ENCODE peak calls at places on chromosomes 12 and 14, in eight cellular contexts. One of them, this sample, is unnamed.

GRCh38 chr14:93893550-93894329 is 33.4 kb upstream of the FAM181A start:
- DNase-seq in glutamatergic neuron: no peak
- DNase-seq in vagina: no peak
- DNase-seq in dorsolateral prefrontal cortex: no peak
- DNase-seq in cardiac muscle cell: no peak
- DNase-seq in ascending aorta: no peak
- DNase-seq in endodermal cell: peak; percentile 93
- DNase-seq in fibroblast of mammary gland: no peak
- DNase-seq in this sample: no peak

GRCh38 chr12:96399081-96399918 is 939 bp downstream of the CDK17 start:
- DNase-seq in glutamatergic neuron: peak; percentile 83
- DNase-seq in vagina: no peak
- DNase-seq in fibroblast of mammary gland: peak; percentile 75
- DNase-seq in cardiac muscle cell: peak; percentile 67
- DNase-seq in dorsolateral prefrontal cortex: peak; percentile 52
- DNase-seq in endodermal cell: peak; percentile 84
- DNase-seq in ascending aorta: peak; percentile 84
- DNase-seq in this sample: peak; percentile 56

GRCh38 chr12:85866929-85867776 is 6.9 kb upstream of the NTS start:
- DNase-seq in glutamatergic neuron: no peak
- DNase-seq in dorsolateral prefrontal cortex: no peak
- DNase-seq in endodermal cell: peak; percentile 63
- DNase-seq in fibroblast of mammary gland: peak; percentile 72
- DNase-seq in vagina: no peak
- DNase-seq in ascending aorta: no peak
- DNase-seq in cardiac muscle cell: peak; percentile 59
- DNase-seq in this sample: peak; percentile 17

GRCh38 chr14:83255015-83255726 is 1721.5 kb upstream of the SEL1L start:
- DNase-seq in vagina: no peak
- DNase-seq in endodermal cell: no peak
- DNase-seq in dorsolateral prefrontal cortex: no peak
- DNase-seq in cardiac muscle cell: no peak
- DNase-seq in glutamatergic neuron: no peak
- DNase-seq in ascending aorta: no peak
- DNase-seq in fibroblast of mammary gland: peak; percentile 1
- DNase-seq in this sample: no peak

GRCh38 chr12:118103601-118104382 is at the start of gene VSIG10:
- DNase-seq in fibroblast of mammary gland: peak; percentile 51
- DNase-seq in endodermal cell: peak; percentile 93
- DNase-seq in glutamatergic neuron: peak; percentile 71
- DNase-seq in dorsolateral prefrontal cortex: peak; percentile 21
- DNase-seq in ascending aorta: peak; percentile 80
- DNase-seq in vagina: no peak
- DNase-seq in cardiac muscle cell: peak; percentile 67
- DNase-seq in this sample: peak; percentile 47

GRCh38 chr14:88002421-88002820 is 2.5 kb upstream of the GPR65 start:
- DNase-seq in glutamatergic neuron: no peak
- DNase-seq in dorsolateral prefrontal cortex: no peak
- DNase-seq in cardiac muscle cell: no peak
- DNase-seq in ascending aorta: no peak
- DNase-seq in vagina: no peak
- DNase-seq in fibroblast of mammary gland: no peak
- DNase-seq in endodermal cell: no peak
- DNase-seq in this sample: no peak

GRCh38 chr14:53295985-53296582 is 143.0 kb upstream of the DDHD1 start:
- DNase-seq in endodermal cell: no peak
- DNase-seq in ascending aorta: no peak
- DNase-seq in vagina: no peak
- DNase-seq in glutamatergic neuron: no peak
- DNase-seq in dorsolateral prefrontal cortex: no peak
- DNase-seq in fibroblast of mammary gland: peak; percentile 59
- DNase-seq in cardiac muscle cell: peak; percentile 66
- DNase-seq in this sample: peak; percentile 26

GRCh38 chr14:55964081-55964480 is 154.1 kb upstream of the PELI2 start:
- DNase-seq in ascending aorta: no peak
- DNase-seq in dorsolateral prefrontal cortex: no peak
- DNase-seq in cardiac muscle cell: no peak
- DNase-seq in fibroblast of mammary gland: no peak
- DNase-seq in endodermal cell: no peak
- DNase-seq in glutamatergic neuron: peak; percentile 28
- DNase-seq in vagina: no peak
- DNase-seq in this sample: no peak

GRCh38 chr12:67676624-67677023 is 28.1 kb downstream of the DYRK2 start:
- DNase-seq in ascending aorta: no peak
- DNase-seq in endodermal cell: no peak
- DNase-seq in dorsolateral prefrontal cortex: no peak
- DNase-seq in glutamatergic neuron: no peak
- DNase-seq in vagina: no peak
- DNase-seq in cardiac muscle cell: no peak
- DNase-seq in fibroblast of mammary gland: peak; percentile 45
- DNase-seq in this sample: no peak

GRCh38 chr12:92899388-92900001 is 29.6 kb downstream of the EEA1 start:
- DNase-seq in vagina: no peak
- DNase-seq in cardiac muscle cell: no peak
- DNase-seq in dorsolateral prefrontal cortex: no peak
- DNase-seq in glutamatergic neuron: no peak
- DNase-seq in endodermal cell: peak; percentile 72
- DNase-seq in fibroblast of mammary gland: peak; percentile 100
- DNase-seq in ascending aorta: peak; percentile 93
- DNase-seq in this sample: no peak

GRCh38 chr12:34298176-34298970 is 276.1 kb downstream of the ALG10 start:
- DNase-seq in endodermal cell: no peak
- DNase-seq in cardiac muscle cell: no peak
- DNase-seq in ascending aorta: no peak
- DNase-seq in vagina: no peak
- DNase-seq in dorsolateral prefrontal cortex: no peak
- DNase-seq in glutamatergic neuron: no peak
- DNase-seq in fibroblast of mammary gland: no peak
- DNase-seq in this sample: no peak

GRCh38 chr12:105348561-105348960 is 18.1 kb downstream of the C12orf75 start:
- DNase-seq in ascending aorta: no peak
- DNase-seq in glutamatergic neuron: no peak
- DNase-seq in endodermal cell: no peak
- DNase-seq in cardiac muscle cell: no peak
- DNase-seq in dorsolateral prefrontal cortex: no peak
- DNase-seq in vagina: no peak
- DNase-seq in fibroblast of mammary gland: no peak
- DNase-seq in this sample: no peak

GRCh38 chr14:39275395-39275794 is 41.7 kb downstream of the MIA2 start:
- DNase-seq in fibroblast of mammary gland: peak; percentile 15
- DNase-seq in glutamatergic neuron: no peak
- DNase-seq in cardiac muscle cell: no peak
- DNase-seq in vagina: no peak
- DNase-seq in ascending aorta: no peak
- DNase-seq in dorsolateral prefrontal cortex: no peak
- DNase-seq in endodermal cell: no peak
- DNase-seq in this sample: no peak

GRCh38 chr14:29798776-29799175 is 128.9 kb downstream of the PRKD1 start:
- DNase-seq in ascending aorta: no peak
- DNase-seq in dorsolateral prefrontal cortex: no peak
- DNase-seq in fibroblast of mammary gland: no peak
- DNase-seq in endodermal cell: no peak
- DNase-seq in glutamatergic neuron: no peak
- DNase-seq in vagina: no peak
- DNase-seq in cardiac muscle cell: no peak
- DNase-seq in this sample: no peak

GRCh38 chr14:29799718-29800117 is 127.9 kb downstream of the PRKD1 start:
- DNase-seq in ascending aorta: no peak
- DNase-seq in dorsolateral prefrontal cortex: no peak
- DNase-seq in cardiac muscle cell: no peak
- DNase-seq in fibroblast of mammary gland: no peak
- DNase-seq in vagina: no peak
- DNase-seq in glutamatergic neuron: no peak
- DNase-seq in endodermal cell: no peak
- DNase-seq in this sample: no peak

GRCh38 chr14:29803045-29803444 is 124.6 kb downstream of the PRKD1 start:
- DNase-seq in dorsolateral prefrontal cortex: no peak
- DNase-seq in vagina: no peak
- DNase-seq in ascending aorta: no peak
- DNase-seq in cardiac muscle cell: no peak
- DNase-seq in endodermal cell: no peak
- DNase-seq in fibroblast of mammary gland: no peak
- DNase-seq in glutamatergic neuron: no peak
- DNase-seq in this sample: no peak

GRCh38 chr14:29802211-29802610 is 125.4 kb downstream of the PRKD1 start:
- DNase-seq in vagina: no peak
- DNase-seq in dorsolateral prefrontal cortex: no peak
- DNase-seq in ascending aorta: no peak
- DNase-seq in endodermal cell: no peak
- DNase-seq in glutamatergic neuron: no peak
- DNase-seq in fibroblast of mammary gland: no peak
- DNase-seq in cardiac muscle cell: no peak
- DNase-seq in this sample: no peak

DNA sequence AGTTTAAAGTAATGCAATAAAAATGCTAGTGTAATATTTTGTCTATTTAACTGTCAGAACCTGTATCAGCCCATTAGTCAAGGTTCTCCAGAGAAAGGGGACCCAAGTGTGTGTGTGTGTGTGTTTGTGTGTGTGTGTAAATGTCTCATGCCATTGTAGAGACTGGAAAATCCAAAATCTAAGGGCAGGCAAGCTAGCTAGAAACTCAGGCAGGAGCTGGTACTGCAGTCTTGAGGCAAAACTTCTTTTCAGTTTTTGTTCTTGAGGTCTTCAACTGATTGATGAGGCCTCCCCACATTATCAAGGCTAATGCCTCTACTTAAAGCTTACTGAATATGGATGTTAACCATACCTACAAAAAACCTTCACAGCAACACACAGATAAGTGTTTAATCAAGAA is 126.7 kb downstream of the PRKD1 start:
- DNase-seq in dorsolateral prefrontal cortex: no peak
- DNase-seq in vagina: no peak
- DNase-seq in fibroblast of mammary gland: no peak
- DNase-seq in glutamatergic neuron: no peak
- DNase-seq in cardiac muscle cell: no peak
- DNase-seq in endodermal cell: no peak
- DNase-seq in ascending aorta: no peak
- DNase-seq in this sample: no peak
- TF ChIP-seq CTCF in dorsolateral prefrontal cortex: no peak
- TF ChIP-seq CTCF in vagina: no peak
- TF ChIP-seq CTCF in fibroblast of mammary gland: peak; percentile 16
- TF ChIP-seq CTCF in glutamatergic neuron: peak; percentile 56
- TF ChIP-seq CTCF in cardiac muscle cell: peak; percentile 6
- TF ChIP-seq CTCF in endodermal cell: peak; percentile 59
- TF ChIP-seq CTCF in ascending aorta: no peak
- TF ChIP-seq CTCF in this sample: peak; percentile 43

GRCh38 chr12:28121433-28121832 is 68.8 kb upstream of the CCDC91 start:
- DNase-seq in fibroblast of mammary gland: no peak
- DNase-seq in glutamatergic neuron: no peak
- DNase-seq in cardiac muscle cell: no peak
- DNase-seq in vagina: no peak
- DNase-seq in ascending aorta: no peak
- DNase-seq in dorsolateral prefrontal cortex: no peak
- DNase-seq in endodermal cell: no peak
- DNase-seq in this sample: no peak
- TF ChIP-seq CTCF in fibroblast of mammary gland: no peak
- TF ChIP-seq CTCF in glutamatergic neuron: no peak
- TF ChIP-seq CTCF in cardiac muscle cell: no peak
- TF ChIP-seq CTCF in vagina: no peak
- TF ChIP-seq CTCF in ascending aorta: no peak
- TF ChIP-seq CTCF in dorsolateral prefrontal cortex: no peak
- TF ChIP-seq CTCF in endodermal cell: no peak
- TF ChIP-seq CTCF in this sample: no peak

GRCh38 chr12:50283924-50284236 is 560 bp upstream of the LIMA1 start:
- DNase-seq in glutamatergic neuron: no peak
- DNase-seq in endodermal cell: no peak
- DNase-seq in fibroblast of mammary gland: peak; percentile 42
- DNase-seq in vagina: no peak
- DNase-seq in dorsolateral prefrontal cortex: no peak
- DNase-seq in cardiac muscle cell: peak; percentile 2
- DNase-seq in ascending aorta: no peak
- DNase-seq in this sample: no peak

GRCh38 chr12:50287271-50287670 is 4.0 kb upstream of the LIMA1 start:
- DNase-seq in glutamatergic neuron: no peak
- DNase-seq in vagina: no peak
- DNase-seq in ascending aorta: no peak
- DNase-seq in cardiac muscle cell: no peak
- DNase-seq in endodermal cell: no peak
- DNase-seq in fibroblast of mammary gland: no peak
- DNase-seq in dorsolateral prefrontal cortex: no peak
- DNase-seq in this sample: no peak

GRCh38 chr12:50282581-50283229 is 615 bp downstream of the LIMA1 start:
- DNase-seq in fibroblast of mammary gland: peak; percentile 39
- DNase-seq in vagina: no peak
- DNase-seq in cardiac muscle cell: no peak
- DNase-seq in glutamatergic neuron: no peak
- DNase-seq in dorsolateral prefrontal cortex: no peak
- DNase-seq in endodermal cell: no peak
- DNase-seq in ascending aorta: no peak
- DNase-seq in this sample: no peak

GRCh38 chr12:50285253-50285652 is 1.9 kb upstream of the LIMA1 start:
- DNase-seq in fibroblast of mammary gland: no peak
- DNase-seq in dorsolateral prefrontal cortex: no peak
- DNase-seq in endodermal cell: no peak
- DNase-seq in ascending aorta: no peak
- DNase-seq in cardiac muscle cell: no peak
- DNase-seq in glutamatergic neuron: no peak
- DNase-seq in vagina: no peak
- DNase-seq in this sample: no peak

GRCh38 chr12:50283230-50283923 is at the start of gene LIMA1:
- DNase-seq in fibroblast of mammary gland: peak; percentile 73
- DNase-seq in dorsolateral prefrontal cortex: peak; percentile 75
- DNase-seq in endodermal cell: peak; percentile 99
- DNase-seq in glutamatergic neuron: peak; percentile 92
- DNase-seq in vagina: no peak
- DNase-seq in ascending aorta: peak; percentile 94
- DNase-seq in cardiac muscle cell: peak; percentile 93
- DNase-seq in this sample: peak; percentile 73
- TF ChIP-seq CTCF in fibroblast of mammary gland: no peak
- TF ChIP-seq CTCF in dorsolateral prefrontal cortex: no peak
- TF ChIP-seq CTCF in endodermal cell: no peak
- TF ChIP-seq CTCF in glutamatergic neuron: no peak
- TF ChIP-seq CTCF in vagina: peak; percentile 41
- TF ChIP-seq CTCF in ascending aorta: peak; percentile 31
- TF ChIP-seq CTCF in cardiac muscle cell: no peak
- TF ChIP-seq CTCF in this sample: no peak

GRCh38 chr14:74977164-74977900 is 21.9 kb upstream of the PGF start:
- DNase-seq in ascending aorta: peak; percentile 57
- DNase-seq in vagina: no peak
- DNase-seq in cardiac muscle cell: no peak
- DNase-seq in fibroblast of mammary gland: no peak
- DNase-seq in dorsolateral prefrontal cortex: no peak
- DNase-seq in endodermal cell: no peak
- DNase-seq in glutamatergic neuron: no peak
- DNase-seq in this sample: no peak

GRCh38 chr14:74975059-74975810 is 19.8 kb upstream of the PGF start:
- DNase-seq in dorsolateral prefrontal cortex: no peak
- DNase-seq in cardiac muscle cell: no peak
- DNase-seq in glutamatergic neuron: no peak
- DNase-seq in endodermal cell: no peak
- DNase-seq in ascending aorta: peak; percentile 77
- DNase-seq in vagina: no peak
- DNase-seq in fibroblast of mammary gland: peak; percentile 27
- DNase-seq in this sample: no peak

GRCh38 chr14:74974364-74975058 is 19.1 kb upstream of the PGF start:
- DNase-seq in glutamatergic neuron: no peak
- DNase-seq in vagina: no peak
- DNase-seq in ascending aorta: peak; percentile 48
- DNase-seq in dorsolateral prefrontal cortex: no peak
- DNase-seq in endodermal cell: peak; percentile 75
- DNase-seq in fibroblast of mammary gland: no peak
- DNase-seq in cardiac muscle cell: no peak
- DNase-seq in this sample: no peak

GRCh38 chr14:74977901-74978385 is 22.5 kb upstream of the PGF start:
- DNase-seq in cardiac muscle cell: no peak
- DNase-seq in endodermal cell: no peak
- DNase-seq in fibroblast of mammary gland: no peak
- DNase-seq in ascending aorta: peak; percentile 7
- DNase-seq in vagina: no peak
- DNase-seq in dorsolateral prefrontal cortex: no peak
- DNase-seq in glutamatergic neuron: no peak
- DNase-seq in this sample: no peak

GRCh38 chr14:74976264-74977113 is 21.1 kb upstream of the PGF start:
- DNase-seq in vagina: no peak
- DNase-seq in endodermal cell: no peak
- DNase-seq in cardiac muscle cell: no peak
- DNase-seq in glutamatergic neuron: no peak
- DNase-seq in dorsolateral prefrontal cortex: no peak
- DNase-seq in fibroblast of mammary gland: no peak
- DNase-seq in ascending aorta: peak; percentile 37
- DNase-seq in this sample: no peak
- TF ChIP-seq CTCF in vagina: no peak
- TF ChIP-seq CTCF in endodermal cell: no peak
- TF ChIP-seq CTCF in cardiac muscle cell: no peak
- TF ChIP-seq CTCF in glutamatergic neuron: no peak
- TF ChIP-seq CTCF in dorsolateral prefrontal cortex: no peak
- TF ChIP-seq CTCF in fibroblast of mammary gland: no peak
- TF ChIP-seq CTCF in ascending aorta: no peak
- TF ChIP-seq CTCF in this sample: no peak

This sample was measured in neural crest cell.